ENCODE peak calls at places on chromosome 2, in four cellular contexts. One of them, this sample, is unnamed.

GRCh38 chr2:158006961-158007664 is 94.6 kb upstream of the UPP2 start:
- DNase-seq in brain microvascular endothelial cell: no peak
- DNase-seq in stimulated activated CD4-positive, alpha-beta T cell treated with anti-CD3 and anti-CD28 coated beads, Interleukin-4, amount 100 ng/mL, for 4 hours: no peak
- DNase-seq in activated naive CD8-positive, alpha-beta T cell treated with anti-CD3 and anti-CD28 coated beads, Interleukin-2, amount 10 ng/mL, durations not matched to agents 7 days and 5 days: no peak
- DNase-seq in this sample: no peak

GRCh38 chr2:13543550-13543949 is 826.8 kb downstream of the TRIB2 start:
- DNase-seq in brain microvascular endothelial cell: no peak
- DNase-seq in activated naive CD8-positive, alpha-beta T cell treated with anti-CD3 and anti-CD28 coated beads, Interleukin-2, amount 10 ng/mL, durations not matched to agents 7 days and 5 days: no peak
- DNase-seq in stimulated activated CD4-positive, alpha-beta T cell treated with anti-CD3 and anti-CD28 coated beads, Interleukin-4, amount 100 ng/mL, for 4 hours: no peak
- DNase-seq in this sample: no peak

GRCh38 chr2:11753452-11753885 is 7.0 kb downstream of the LPIN1 start:
- DNase-seq in activated naive CD8-positive, alpha-beta T cell treated with anti-CD3 and anti-CD28 coated beads, Interleukin-2, amount 10 ng/mL, durations not matched to agents 7 days and 5 days: no peak
- DNase-seq in stimulated activated CD4-positive, alpha-beta T cell treated with anti-CD3 and anti-CD28 coated beads, Interleukin-4, amount 100 ng/mL, for 4 hours: no peak
- DNase-seq in brain microvascular endothelial cell: no peak
- DNase-seq in this sample: no peak

GRCh38 chr2:176129013-176129796 is at the start of gene HOXD8:
- DNase-seq in activated naive CD8-positive, alpha-beta T cell treated with anti-CD3 and anti-CD28 coated beads, Interleukin-2, amount 10 ng/mL, durations not matched to agents 7 days and 5 days: peak
- DNase-seq in stimulated activated CD4-positive, alpha-beta T cell treated with anti-CD3 and anti-CD28 coated beads, Interleukin-4, amount 100 ng/mL, for 4 hours: no peak
- DNase-seq in brain microvascular endothelial cell: no peak
- DNase-seq in this sample: peak

GRCh38 chr2:53127061-53127650 is 640.4 kb upstream of the CHAC2 start:
- DNase-seq in brain microvascular endothelial cell: no peak
- DNase-seq in activated naive CD8-positive, alpha-beta T cell treated with anti-CD3 and anti-CD28 coated beads, Interleukin-2, amount 10 ng/mL, durations not matched to agents 7 days and 5 days: no peak
- DNase-seq in stimulated activated CD4-positive, alpha-beta T cell treated with anti-CD3 and anti-CD28 coated beads, Interleukin-4, amount 100 ng/mL, for 4 hours: no peak
- DNase-seq in this sample: no peak

GRCh38 chr2:25651066-25651465 is 22.3 kb downstream of the DTNB start:
- DNase-seq in activated naive CD8-positive, alpha-beta T cell treated with anti-CD3 and anti-CD28 coated beads, Interleukin-2, amount 10 ng/mL, durations not matched to agents 7 days and 5 days: no peak
- DNase-seq in brain microvascular endothelial cell: peak
- DNase-seq in stimulated activated CD4-positive, alpha-beta T cell treated with anti-CD3 and anti-CD28 coated beads, Interleukin-4, amount 100 ng/mL, for 4 hours: no peak
- DNase-seq in this sample: peak

GRCh38 chr2:147543056-147543455 is 301.8 kb upstream of the ACVR2A start:
- DNase-seq in stimulated activated CD4-positive, alpha-beta T cell treated with anti-CD3 and anti-CD28 coated beads, Interleukin-4, amount 100 ng/mL, for 4 hours: no peak
- DNase-seq in brain microvascular endothelial cell: no peak
- DNase-seq in activated naive CD8-positive, alpha-beta T cell treated with anti-CD3 and anti-CD28 coated beads, Interleukin-2, amount 10 ng/mL, durations not matched to agents 7 days and 5 days: no peak
- DNase-seq in this sample: no peak

GRCh38 chr2:11103984-11104793 is 51.1 kb upstream of the SLC66A3 start:
- DNase-seq in activated naive CD8-positive, alpha-beta T cell treated with anti-CD3 and anti-CD28 coated beads, Interleukin-2, amount 10 ng/mL, durations not matched to agents 7 days and 5 days: no peak
- DNase-seq in brain microvascular endothelial cell: no peak
- DNase-seq in stimulated activated CD4-positive, alpha-beta T cell treated with anti-CD3 and anti-CD28 coated beads, Interleukin-4, amount 100 ng/mL, for 4 hours: peak
- DNase-seq in this sample: no peak

GRCh38 chr2:70069049-70069448 is 18.2 kb upstream of the PCBP1 start:
- DNase-seq in stimulated activated CD4-positive, alpha-beta T cell treated with anti-CD3 and anti-CD28 coated beads, Interleukin-4, amount 100 ng/mL, for 4 hours: peak
- DNase-seq in brain microvascular endothelial cell: no peak
- DNase-seq in activated naive CD8-positive, alpha-beta T cell treated with anti-CD3 and anti-CD28 coated beads, Interleukin-2, amount 10 ng/mL, durations not matched to agents 7 days and 5 days: peak
- DNase-seq in this sample: no peak